ENCODE peak calls at places on chromosome 9, in ten cellular contexts. J is NCI-H2081; C is neuronal stem cell; I is AG10803; E is activated naive CD8-positive, alpha-beta T cell treated with anti-CD3 and anti-CD28 coated beads for 36 hours; V is GM19239; O is activated T-cell treated with anti-CD3 and anti-CD28 coated beads for 1 hour; M is WTC11; G is iris pigment epithelial cell; R is A549. D is an unnamed sample.

GRCh38 chr9:17578911-17579793 is at the start of gene SH3GL2:
- DNase-seq in C (peak; percentile 59), J (peak; percentile 95), V (no peak), I (no peak), R (peak; percentile 35), O (no peak), E (peak; percentile 26), M (peak; percentile 89), G (peak; percentile 14), D (peak; percentile 63)

GRCh38 chr9:27528886-27529315 is 713 bp downstream of the MOB3B start:
- DNase-seq in G (no peak), M (peak; percentile 61), E (peak; percentile 69), I (no peak), C (peak; percentile 61), V (peak; percentile 44), R (peak; percentile 24), J (no peak), O (peak; percentile 10), D (no peak)

GRCh38 chr9:96612966-96613589 is 6.6 kb downstream of the CDC14B start:
- DNase-seq in M (no peak), I (no peak), O (no peak), E (no peak), V (no peak), J (no peak), G (no peak), R (no peak), C (no peak), D (no peak)

GRCh38 chr9:124776613-124776951 is 351 bp upstream of the OLFML2A start:
- DNase-seq in M (no peak), R (no peak), C (no peak), J (no peak), I (no peak), V (no peak), O (no peak), G (no peak), E (no peak), D (no peak)

GRCh38 chr9:128885376-128885775 is 3.4 kb downstream of the LRRC8A start:
- DNase-seq in E (no peak), J (no peak), R (no peak), G (no peak), C (no peak), I (no peak), O (no peak), V (no peak), M (no peak), D (no peak)

GRCh38 chr9:109286571-109286977 is 34.3 kb downstream of the EPB41L4B start:
- DNase-seq in G (peak; percentile 39), R (peak; percentile 52), C (no peak), J (no peak), I (peak; percentile 67), V (no peak), E (no peak), M (no peak), O (no peak), D (no peak)

GRCh38 chr9:26471271-26471670 is 421.3 kb downstream of the CAAP1 start:
- DNase-seq in I (no peak), G (no peak), J (no peak), V (no peak), R (no peak), M (no peak), E (no peak), C (no peak), O (no peak), D (no peak)

GRCh38 chr9:87336914-87337333 is 160.7 kb upstream of the DAPK1 start:
- DNase-seq in R (peak; percentile 88), G (peak; percentile 88), E (no peak), M (no peak), O (no peak), J (peak; percentile 78), C (peak; percentile 65), I (peak; percentile 88), V (no peak), D (peak; percentile 40)

GRCh38 chr9:136858452-136858843 is 6.3 kb downstream of the MAMDC4 start:
- DNase-seq in O (no peak), E (no peak), J (no peak), V (no peak), R (peak; percentile 5), I (no peak), M (no peak), G (no peak), C (no peak), D (no peak)

GRCh38 chr9:33393581-33393980 is 8.8 kb downstream of the AQP7 start:
- DNase-seq in E (no peak), M (no peak), C (no peak), G (no peak), R (no peak), O (no peak), I (no peak), V (no peak), J (no peak), D (no peak)

GRCh38 chr9:123679330-123679987 is 250.5 kb downstream of the DENND1A start:
- DNase-seq in C (no peak), G (peak; percentile 28), R (no peak), J (peak; percentile 73), I (peak; percentile 81), O (no peak), E (peak; percentile 34), M (no peak), V (peak; percentile 43), D (no peak)

GRCh38 chr9:131656356-131657030 is 83.4 kb downstream of the RAPGEF1 start:
- DNase-seq in R (no peak), O (peak; percentile 47), V (no peak), G (no peak), C (no peak), I (no peak), J (no peak), M (no peak), E (peak; percentile 58), D (no peak)

GRCh38 chr9:129776938-129777768 is 24.3 kb upstream of the PTGES start:
- DNase-seq in I (peak; percentile 99), E (peak; percentile 75), O (no peak), J (no peak), V (no peak), C (no peak), R (peak; percentile 96), G (peak; percentile 100), M (no peak), D (no peak)

GRCh38 chr9:91066856-91067255 is 265.2 kb downstream of the SYK start:
- DNase-seq in E (no peak), I (no peak), R (no peak), C (no peak), G (no peak), M (no peak), J (no peak), O (no peak), V (no peak), D (no peak)

GRCh38 chr9:87198716-87199115 is 251.4 kb upstream of the GAS1 start:
- DNase-seq in E (no peak), V (no peak), I (peak; percentile 36), R (no peak), C (no peak), M (no peak), G (peak; percentile 54), J (no peak), O (no peak), D (no peak)

GRCh38 chr9:136729144-136729543 is 13.6 kb downstream of the LCN10 start:
- DNase-seq in I (no peak), J (no peak), V (no peak), C (no peak), R (peak; percentile 62), G (no peak), E (no peak), O (no peak), M (no peak), D (no peak)

GRCh38 chr9:22452415-22453010 is 5.9 kb downstream of the DMRTA1 start:
- DNase-seq in G (peak; percentile 36), J (peak; percentile 55), C (no peak), V (no peak), O (peak; percentile 9), I (peak; percentile 26), M (peak; percentile 39), E (peak; percentile 26), R (peak; percentile 38), D (no peak)

GRCh38 chr9:93238953-93239352 is 55.0 kb downstream of the WNK2 start:
- DNase-seq in C (no peak), E (no peak), V (no peak), R (no peak), G (no peak), M (no peak), O (no peak), J (no peak), I (no peak), D (no peak)

GRCh38 chr9:134065720-134066419 is 2.0 kb downstream of the BRD3 start:
- DNase-seq in V (peak; percentile 89), M (no peak), J (no peak), C (no peak), R (no peak), I (peak; percentile 61), E (peak; percentile 76), O (peak; percentile 30), G (peak; percentile 82), D (no peak)

GRCh38 chr9:127158995-127159801 is 36.8 kb upstream of the ANGPTL2 start:
- DNase-seq in I (peak; percentile 87), O (no peak), R (peak; percentile 74), G (peak; percentile 87), C (peak; percentile 21), M (peak; percentile 63), J (no peak), V (no peak), E (no peak), D (peak; percentile 33)

GRCh38 chr9:132774886-132775285 is 103.2 kb downstream of the AK8 start:
- DNase-seq in I (no peak), O (no peak), V (no peak), E (no peak), M (no peak), C (no peak), R (no peak), J (no peak), G (no peak), D (no peak)

GRCh38 chr9:136220017-136220729 is 15.2 kb upstream of the LHX3 start:
- DNase-seq in G (peak; percentile 75), C (no peak), V (no peak), M (no peak), E (no peak), O (no peak), R (peak; percentile 44), I (no peak), J (no peak), D (no peak)